ENCODE peak calls at places on chromosomes 4 and X, in five cellular contexts. G is left ventricle myocardium inferior, Q is heart right ventricle, Z is cardiac muscle cell, U is neuronal stem cell. H is an unnamed sample.

GRCh38 chrX:123859409-123859827 is 435 bp upstream of the XIAP start:
- DNase-seq in G (peak; percentile 71), Q (no peak), U (peak; percentile 3), Z (no peak), H (no peak)

GRCh38 chrX:19188566-19188965 is 66.3 kb upstream of the ADGRG2 start:
- DNase-seq in Q (no peak), G (no peak), Z (no peak), U (no peak), H (no peak)

GRCh38 chr4:82097504-82097903 is 276.3 kb downstream of the HNRNPD start:
- DNase-seq in Z (no peak), U (no peak), G (no peak), Q (no peak), H (no peak)

GRCh38 chr4:6493668-6494304 is 21.4 kb upstream of the PPP2R2C start:
- DNase-seq in Q (no peak), U (peak; percentile 8), G (no peak), Z (peak; percentile 11), H (no peak)

GRCh38 chr4:108060164-108060563 is 70.5 kb downstream of the HADH start:
- DNase-seq in G (no peak), U (peak; percentile 11), Z (peak; percentile 23), Q (no peak), H (no peak)

GRCh38 chr4:145840162-145840768 is 98.4 kb downstream of the ZNF827 start:
- DNase-seq in Q (no peak), G (no peak), Z (peak; percentile 44), U (no peak), H (no peak)

GRCh38 chr4:18241744-18242143 is 220.2 kb upstream of the LCORL start:
- DNase-seq in Q (no peak), U (no peak), Z (no peak), G (no peak), H (no peak)

GRCh38 chr4:2800691-2801596 is 8.1 kb downstream of the SH3BP2 start:
- DNase-seq in U (peak; percentile 57), G (peak; percentile 90), Q (peak; percentile 82), Z (peak; percentile 87), H (peak; percentile 88)

GRCh38 chr4:53914313-53915016 is 149.9 kb downstream of the CHIC2 start:
- DNase-seq in Q (no peak), G (no peak), Z (no peak), U (no peak), H (no peak)

GRCh38 chr4:64713256-64713840 is 304.1 kb upstream of the TECRL start:
- DNase-seq in U (no peak), Z (peak; percentile 33), Q (no peak), G (no peak), H (no peak)

GRCh38 chr4:186765138-186765537 is 41.5 kb upstream of the FAT1 start:
- DNase-seq in Z (no peak), U (no peak), G (no peak), Q (no peak), H (no peak)

GRCh38 chr4:95761441-95761840 is 78.5 kb upstream of the PDHA2 start:
- DNase-seq in G (no peak), Q (no peak), U (no peak), Z (no peak), H (no peak)

GRCh38 chrX:154519389-154519788 is 3.4 kb upstream of the FAM3A start:
- DNase-seq in Z (no peak), Q (no peak), G (no peak), U (no peak), H (no peak)

GRCh38 chr4:182925298-182925738 is 8.1 kb upstream of the DCTD start:
- DNase-seq in G (peak; percentile 66), Q (peak; percentile 37), U (peak; percentile 33), Z (peak; percentile 75), H (peak; percentile 79)

GRCh38 chr4:154626793-154627484 is 14.5 kb upstream of the FGG start:
- DNase-seq in Q (no peak), U (peak; percentile 62), G (peak; percentile 23), Z (peak; percentile 87), H (peak; percentile 66)

GRCh38 chr4:186642998-186643397 is 80.7 kb downstream of the FAT1 start:
- DNase-seq in U (no peak), G (peak; percentile 38), Z (no peak), Q (peak; percentile 44), H (peak; percentile 71)

GRCh38 chr4:169484485-169484884 is 127.9 kb downstream of the NEK1 start:
- DNase-seq in Z (no peak), U (no peak), Q (no peak), G (no peak), H (no peak)

GRCh38 chrX:110759785-110760184 is 35.8 kb downstream of the CHRDL1 start:
- DNase-seq in G (no peak), U (no peak), Q (no peak), Z (no peak), H (no peak)

GRCh38 chr4:28966982-28967381 is 1753.2 kb upstream of the PCDH7 start:
- DNase-seq in U (no peak), G (no peak), Q (no peak), Z (no peak), H (no peak)

GRCh38 chrX:109463729-109464128 is 18.2 kb downstream of the GUCY2F start:
- DNase-seq in G (no peak), Q (no peak), Z (no peak), U (no peak), H (no peak)

GRCh38 chr4:136581119-136581518 is 951.2 kb downstream of the PCDH18 start:
- DNase-seq in Z (no peak), U (no peak), G (no peak), Q (no peak), H (no peak)

GRCh38 chr4:118918388-118918787 is 29.7 kb downstream of the SYNPO2 start:
- DNase-seq in Q (no peak), U (no peak), G (no peak), Z (no peak), H (no peak)

GRCh38 chr4:111632752-111633151 is 512.5 kb upstream of the FAM241A start:
- DNase-seq in Z (no peak), G (no peak), U (no peak), Q (no peak), H (no peak)

GRCh38 chrX:25206761-25207160 is 191.0 kb upstream of the ARX start:
- DNase-seq in U (no peak), G (no peak), Z (no peak), Q (no peak), H (no peak)

GRCh38 chr4:185119927-185120630 is 23.0 kb upstream of the SLC25A4 start:
- DNase-seq in G (no peak), Z (peak; percentile 85), U (no peak), Q (peak; percentile 56), H (no peak)

GRCh38 chrX:136215559-136215958 is 35.6 kb downstream of the MAP7D3 start:
- DNase-seq in Z (no peak), U (no peak), G (no peak), Q (no peak), H (no peak)

DNA sequence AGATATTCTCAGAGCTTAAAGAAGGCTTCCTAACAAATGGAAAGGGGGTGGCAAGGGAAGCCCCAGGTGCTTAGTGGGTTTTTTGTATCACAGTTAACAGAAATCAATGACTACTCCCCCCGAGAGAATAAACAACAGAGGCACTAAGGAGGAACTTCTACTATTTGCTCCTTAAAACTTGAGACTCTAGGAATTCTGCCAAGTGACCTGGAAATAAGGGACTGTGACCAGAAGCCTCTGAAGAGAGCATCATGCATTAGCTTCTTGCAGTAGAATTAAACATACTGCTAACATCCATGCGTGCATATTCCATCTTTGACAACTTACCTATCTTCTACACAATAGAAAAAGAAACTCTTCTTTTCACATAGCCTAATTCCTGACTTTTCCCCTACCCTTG is 86.8 kb downstream of the CAMK2D start:
- DNase-seq in U (no peak), G (no peak), Z (no peak), Q (no peak), H (no peak)
- H3K4me1 ChIP-seq in U (peaks cover 9% of the 10 kb centered on the region), G (peaks cover 90% of the 10 kb centered on the region), Z (peaks cover 38% of the 10 kb centered on the region), Q (no peaks in the 10 kb centered on the region), H (peaks cover 14% of the 10 kb centered on the region)

GRCh38 chr4:107083-107443 is 17.2 kb upstream of the ZNF718 start:
- DNase-seq in Q (no peak), U (no peak), Z (no peak), G (no peak), H (no peak)
- H3K4me3 ChIP-seq in Q (peak overlapping the region; percentile 43), U (peak overlapping the region; percentile 70), Z (peak overlapping the region; percentile 31), G (peak overlapping the region; percentile 65), H (peak overlapping the region; percentile 8)

GRCh38 chrX:134880866-134881265 is 109.9 kb upstream of the SMIM10 start:
- DNase-seq in Z (no peak), Q (no peak), G (no peak), U (no peak), H (no peak)

GRCh38 chrX:134886201-134886600 is 104.6 kb upstream of the SMIM10 start:
- DNase-seq in U (no peak), G (no peak), Z (no peak), Q (no peak), H (no peak)

GRCh38 chrX:134883134-134883700 is 107.6 kb upstream of the SMIM10 start:
- DNase-seq in U (no peak), Q (no peak), G (no peak), Z (no peak), H (no peak)

DNA sequence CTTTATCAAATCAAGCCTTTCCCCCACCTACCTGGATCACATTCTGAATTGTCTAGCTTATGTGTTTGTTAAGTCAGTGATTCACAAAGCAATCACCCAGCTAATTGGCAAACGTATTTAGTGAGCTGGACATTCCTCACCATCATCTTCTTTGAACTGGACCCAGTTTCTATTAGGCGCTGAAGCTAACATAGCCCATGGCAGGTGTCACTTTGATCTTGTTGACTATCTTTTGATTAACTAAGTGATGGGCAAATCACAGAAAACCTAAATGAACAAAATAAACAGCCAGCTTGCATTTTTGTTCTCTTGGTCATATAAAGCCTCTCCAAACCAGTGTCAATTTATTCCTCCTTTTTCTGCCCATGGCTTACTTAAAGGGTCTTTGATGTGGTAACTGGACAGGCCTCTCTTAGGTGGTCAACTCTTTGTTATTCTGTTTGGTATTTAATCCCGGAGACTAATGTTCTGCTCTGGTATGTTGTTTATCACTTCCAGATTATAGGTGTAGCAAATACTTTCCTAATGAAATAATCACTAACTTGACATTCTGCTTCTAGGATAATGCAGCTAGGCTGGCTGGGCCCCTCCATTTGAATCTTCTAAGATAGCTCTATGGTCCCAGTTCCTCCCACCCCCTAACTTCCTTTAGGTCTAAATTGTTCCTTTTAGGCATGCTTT is 105.3 kb upstream of the SMIM10 start:
- DNase-seq in Q (no peak), G (no peak), Z (no peak), U (no peak), H (no peak)
- H3K27ac ChIP-seq in Q (no peak overlapping the region), G (no peak overlapping the region), Z (no peak overlapping the region), U (no peak overlapping the region), H (no peak overlapping the region)

GRCh38 chr4:8433181-8433580 is 7.3 kb downstream of the ACOX3 start:
- DNase-seq in U (no peak), Q (no peak), G (no peak), Z (no peak), H (no peak)
- H3K4me1 ChIP-seq in U (peaks cover 4% of the 10 kb centered on the region), Q (peaks cover 10% of the 10 kb centered on the region), G (peaks cover 57% of the 10 kb centered on the region), Z (peaks cover 58% of the 10 kb centered on the region), H (peaks cover 12% of the 10 kb centered on the region)